ENCODE peak calls at places on chromosomes 16 and 17, in six cellular contexts. W is SK-N-SH, V is GM12878, Y is HepG2, S is H1, F is K562. I is an unnamed sample.

GRCh38 chr16:50255538-50255937 is 10.8 kb upstream of the ADCY7 start:
- DNase-seq in W (no peak), V (no peak), Y (no peak), S (no peak), F (no peak), I (no peak)

GRCh38 chr17:8063761-8064589 is 23.5 kb downstream of the ALOX12B start:
- DNase-seq in W (no peak), V (no peak), Y (no peak), S (no peak), F (no peak), I (no peak)

GRCh38 chr17:31570231-31570630 is 178.8 kb downstream of the RAB11FIP4 start:
- DNase-seq in W (no peak), V (no peak), Y (no peak), S (no peak), F (no peak), I (no peak)

GRCh38 chr16:58503166-58503862 is 3.4 kb downstream of the NDRG4 start:
- DNase-seq in W (no peak), V (no peak), Y (no peak), S (no peak), F (no peak), I (no peak)

GRCh38 chr17:55774834-55775233 is 24.0 kb downstream of the PCTP start:
- DNase-seq in W (no peak), V (no peak), Y (peak; percentile 50), S (no peak), F (no peak), I (no peak)

GRCh38 chr17:50107790-50108414 is 12.8 kb downstream of the PDK2 start:
- DNase-seq in W (no peak), V (no peak), Y (no peak), S (no peak), F (no peak), I (no peak)

GRCh38 chr16:9061358-9061813 is 30.1 kb upstream of the HAPSTR1 start:
- DNase-seq in W (peak; percentile 30), V (no peak), Y (no peak), S (no peak), F (no peak), I (peak; percentile 54)

GRCh38 chr17:43813386-43813785 is 19.6 kb downstream of the MPP3 start:
- DNase-seq in W (no peak), V (no peak), Y (no peak), S (no peak), F (no peak), I (no peak)

GRCh38 chr16:1438229-1439057 is 5.9 kb downstream of the CCDC154 start:
- DNase-seq in W (no peak), V (no peak), Y (no peak), S (no peak), F (no peak), I (no peak)

DNA sequence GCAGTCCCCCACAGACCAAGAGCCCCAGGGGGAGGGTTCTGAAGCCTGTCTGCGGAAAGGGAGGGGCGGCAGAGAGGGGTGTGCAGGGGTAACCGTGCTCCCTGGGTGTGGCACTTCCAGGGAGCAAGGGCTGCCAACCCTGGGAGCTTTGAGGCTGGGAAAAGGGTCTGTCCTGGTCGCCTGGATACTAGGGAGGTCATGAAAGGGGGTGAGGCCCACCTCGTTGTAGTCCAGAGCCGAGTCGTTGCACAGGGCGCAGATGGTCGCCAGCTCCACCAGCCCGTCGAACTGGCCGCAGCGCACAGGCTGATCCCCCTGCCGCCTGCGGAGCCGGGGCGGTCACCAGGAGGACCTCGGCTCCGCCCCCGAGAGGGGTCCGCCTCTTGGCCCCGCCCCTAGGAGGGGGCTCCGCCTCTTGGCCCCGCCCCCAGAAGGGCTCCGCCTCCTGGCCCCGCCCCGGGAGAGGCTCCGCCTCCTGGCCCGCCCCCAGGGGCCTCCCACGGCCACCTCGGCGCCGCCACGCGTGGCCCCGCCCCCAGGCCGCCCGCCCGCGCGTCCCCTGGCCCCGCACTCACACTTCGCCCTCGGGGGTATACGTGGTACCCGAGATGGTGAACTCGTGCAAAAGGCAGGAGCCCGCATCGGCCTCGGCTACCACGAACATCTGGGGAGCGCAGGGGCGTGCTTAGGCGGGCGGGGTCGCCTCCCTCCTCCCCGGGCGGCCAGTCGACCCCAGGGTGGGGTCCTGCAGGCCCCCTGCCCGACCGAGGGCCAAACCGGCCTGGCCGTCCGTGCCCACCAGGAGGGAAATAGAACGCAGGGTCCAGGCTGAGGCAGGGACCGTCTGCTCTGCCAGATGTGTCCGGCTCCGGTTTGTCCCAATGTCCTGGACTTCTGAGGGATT is 19.5 kb downstream of the ATP2A3 start:
- DNase-seq in W (peak; percentile 100), V (no peak), Y (no peak), S (peak; percentile 97), F (peak; percentile 98), I (no peak)
- H3K4me3 ChIP-seq in W (peak overlapping the region; percentile 58), V (no peak overlapping the region), Y (no peak overlapping the region), S (peak overlapping the region; percentile 40), F (peak overlapping the region; percentile 30), I (no peak overlapping the region)

DNA sequence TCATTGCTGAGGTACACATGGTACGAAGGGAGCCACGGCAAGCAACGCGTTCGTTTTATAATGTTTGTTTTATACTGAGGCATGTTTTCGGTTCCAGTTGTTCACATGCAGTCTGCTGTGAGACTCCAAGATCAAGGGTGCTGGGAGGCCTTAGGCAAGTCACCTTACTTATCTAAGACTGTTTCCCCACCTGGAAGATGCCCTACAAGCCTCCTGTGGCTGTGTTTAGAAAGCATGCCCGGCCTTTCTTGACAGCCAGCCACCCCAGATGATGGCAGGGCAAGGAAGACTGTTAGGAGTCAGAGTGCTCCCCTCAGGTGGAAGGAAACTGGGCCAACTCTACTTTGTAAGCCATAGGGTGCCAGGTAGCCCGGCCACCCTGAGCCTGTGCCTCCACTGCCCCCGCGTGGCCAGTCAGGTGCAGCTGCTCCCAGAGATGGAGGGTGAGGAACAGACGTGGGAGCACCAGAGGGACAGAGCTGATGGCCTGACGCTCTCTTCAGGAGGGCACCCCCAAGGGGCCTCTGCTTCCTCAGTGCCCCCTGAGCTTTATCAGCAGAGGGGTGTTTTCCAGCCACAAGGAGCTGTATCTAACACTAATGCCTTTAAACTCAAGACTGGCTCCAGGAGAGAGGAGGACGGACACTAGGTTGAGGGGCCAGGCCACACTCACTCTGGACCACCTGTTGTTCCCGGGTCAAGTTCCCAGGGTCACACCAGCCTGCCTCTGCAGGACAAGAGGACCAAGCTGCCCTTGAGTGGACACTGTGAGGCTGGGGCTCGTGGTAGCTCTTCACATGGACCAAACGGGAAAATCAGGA is 5.4 kb downstream of the NAT9 start:
- DNase-seq in W (peak; percentile 91), V (no peak), Y (peak; percentile 81), S (peak; percentile 82), F (peak; percentile 54), I (peak; percentile 75)
- TF ChIP-seq GABPA in W (no peak), V (no peak), Y (no peak), S (peak; percentile 66), F (no peak), I (no peak)

GRCh38 chr17:40714473-40714872 is 10.9 kb upstream of the KRT24 start:
- DNase-seq in W (no peak), V (no peak), Y (no peak), S (no peak), F (no peak), I (no peak)
- TF ChIP-seq CTCF in W (no peak), V (peak; percentile 5), Y (no peak), S (no peak), F (no peak), I (no peak)

GRCh38 chr17:42423766-42424165 is 710 bp upstream of the CAVIN1 start:
- DNase-seq in W (no peak), V (no peak), Y (no peak), S (no peak), F (no peak), I (no peak)
- H3K4me3 ChIP-seq in W (peak overlapping the region; percentile 66), V (no peak overlapping the region), Y (peak overlapping the region; percentile 88), S (peak overlapping the region; percentile 80), F (peak overlapping the region; percentile 64), I (no peak overlapping the region)

GRCh38 chr17:82049106-82049505 is 2.5 kb downstream of the RFNG start:
- DNase-seq in W (no peak), V (no peak), Y (no peak), S (no peak), F (no peak), I (no peak)
- TF ChIP-seq GABPA in W (no peak), V (no peak), Y (no peak), S (no peak), F (no peak), I (no peak)

GRCh38 chr17:57050303-57050702 is 34.7 kb upstream of the AKAP1 start:
- DNase-seq in W (no peak), V (no peak), Y (no peak), S (no peak), F (peak; percentile 28), I (no peak)
- TF ChIP-seq CTCF in W (no peak), V (no peak), Y (no peak), S (no peak), F (no peak), I (no peak)

GRCh38 chr17:383771-384621 is 31.4 kb upstream of the RPH3AL start:
- DNase-seq in W (peak; percentile 40), V (no peak), Y (no peak), S (no peak), F (no peak), I (no peak)

GRCh38 chr17:384622-385194 is 32.1 kb upstream of the RPH3AL start:
- DNase-seq in W (no peak), V (no peak), Y (no peak), S (no peak), F (no peak), I (no peak)

GRCh38 chr17:386145-386876 is 33.7 kb upstream of the RPH3AL start:
- DNase-seq in W (peak; percentile 97), V (no peak), Y (peak; percentile 47), S (peak; percentile 92), F (peak; percentile 91), I (no peak)

GRCh38 chr17:385195-385835 is 32.7 kb upstream of the RPH3AL start:
- DNase-seq in W (peak; percentile 74), V (no peak), Y (no peak), S (peak; percentile 64), F (peak; percentile 64), I (no peak)

GRCh38 chr17:385836-386144 is 33.2 kb upstream of the RPH3AL start:
- DNase-seq in W (no peak), V (no peak), Y (no peak), S (no peak), F (no peak), I (no peak)
- H3K4me3 ChIP-seq in W (peak overlapping the region; percentile 50), V (no peak overlapping the region), Y (no peak overlapping the region), S (no peak overlapping the region), F (peak overlapping the region; percentile 38), I (peak overlapping the region; percentile 26)

DNA sequence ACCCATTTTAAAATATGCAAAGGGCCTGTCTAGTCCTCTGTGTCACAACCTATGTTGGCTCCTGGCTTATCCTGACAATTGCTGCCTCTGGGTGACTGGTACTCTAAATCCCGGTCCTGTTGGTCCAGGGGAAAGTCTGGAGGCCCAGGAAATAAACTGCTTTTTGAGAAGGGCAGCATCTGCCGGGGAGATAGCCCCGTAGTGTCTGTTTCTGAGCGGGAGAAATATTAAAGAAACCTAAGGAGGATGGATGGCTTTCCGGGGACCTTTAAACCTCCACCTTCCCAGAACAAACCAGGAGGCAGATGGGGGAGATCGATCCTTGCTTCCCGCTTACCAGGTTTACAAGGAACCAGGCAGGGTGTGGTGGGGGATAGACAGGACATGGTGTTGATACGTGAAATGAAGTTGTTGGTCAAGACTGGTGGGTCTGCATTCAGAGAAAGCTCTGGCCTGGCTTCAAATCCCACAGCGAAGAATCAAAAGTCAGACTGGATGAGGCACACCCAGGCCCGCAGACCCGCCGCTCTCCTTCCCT is 3.8 kb downstream of the HOXB2 start:
- DNase-seq in W (no peak), V (no peak), Y (no peak), S (no peak), F (no peak), I (no peak)
- TF ChIP-seq GABPA in W (no peak), V (no peak), Y (no peak), S (no peak), F (no peak), I (no peak)